ENCODE peak calls at places on chromosomes 12 and 14, in four cellular contexts. L, S, F and Q are unnamed samples.

GRCh38 chr12:130602251-130602650 is 113.8 kb downstream of the RIMBP2 start:
- DNase-seq in L (no peak), F (no peak), S (no peak), Q (no peak)

GRCh38 chr14:49982522-49982951 is 89.7 kb downstream of the ARF6 start:
- DNase-seq in S (no peak), F (no peak), L (no peak), Q (no peak)

GRCh38 chr14:49687942-49688700 is at the start of gene POLE2:
- DNase-seq in F (peak; percentile 86), S (peak; percentile 64), L (peak; percentile 23), Q (peak; percentile 67)

GRCh38 chr12:604956-605355 is 58.3 kb downstream of the NINJ2 start:
- DNase-seq in S (no peak), L (no peak), F (no peak), Q (no peak)

GRCh38 chr12:130220361-130220760 is 58.1 kb downstream of the FZD10 start:
- DNase-seq in F (no peak), S (no peak), L (no peak), Q (no peak)

GRCh38 chr14:33194551-33194950 is 255.9 kb downstream of the NPAS3 start:
- DNase-seq in S (no peak), F (no peak), L (no peak), Q (no peak)

GRCh38 chr12:77167801-77168200 is 102.4 kb upstream of the E2F7 start:
- DNase-seq in S (no peak), F (no peak), L (no peak), Q (no peak)

GRCh38 chr12:101042211-101042610 is 167.8 kb downstream of the SLC5A8 start:
- DNase-seq in S (no peak), F (no peak), L (no peak), Q (no peak)

GRCh38 chr12:44433647-44434046 is 442.5 kb downstream of the NELL2 start:
- DNase-seq in S (no peak), L (no peak), F (no peak), Q (no peak)

GRCh38 chr12:121568971-121569808 is 11.6 kb downstream of the KDM2B start:
- DNase-seq in F (peak; percentile 55), S (no peak), L (no peak), Q (no peak)

GRCh38 chr14:105107351-105107750 is 42.1 kb upstream of the GPR132 start:
- DNase-seq in L (no peak), F (no peak), S (no peak), Q (no peak)

GRCh38 chr12:52041695-52042123 is 9.5 kb upstream of the NR4A1 start:
- DNase-seq in S (no peak), L (no peak), F (peak; percentile 83), Q (no peak)

GRCh38 chr14:77305696-77306095 is 15.0 kb downstream of the POMT2 start:
- DNase-seq in S (no peak), F (no peak), L (no peak), Q (no peak)

GRCh38 chr14:105146181-105146975 is 22.2 kb downstream of the JAG2 start:
- DNase-seq in F (peak; percentile 20), S (no peak), L (no peak), Q (no peak)

GRCh38 chr12:42396473-42397259 is 70.7 kb downstream of the PPHLN1 start:
- DNase-seq in F (no peak), L (no peak), S (no peak), Q (no peak)

GRCh38 chr12:64110864-64111263 is 111.2 kb downstream of the KICS2 start:
- DNase-seq in F (no peak), L (no peak), S (no peak), Q (no peak)

GRCh38 chr12:124392991-124393790 is 98.3 kb downstream of the RFLNA start:
- DNase-seq in F (peak; percentile 95), L (no peak), S (no peak), Q (no peak)

GRCh38 chr12:98369601-98370000 is 145.8 kb upstream of the TMPO start:
- DNase-seq in S (no peak), L (no peak), F (no peak), Q (no peak)

GRCh38 chr12:107845226-107845979 is 70.9 kb downstream of the ASCL4 start:
- DNase-seq in L (no peak), S (no peak), F (no peak), Q (no peak)

GRCh38 chr14:62084020-62084419 is 321.8 kb downstream of the SNAPC1 start:
- DNase-seq in F (no peak), L (no peak), S (no peak), Q (no peak)

GRCh38 chr12:4069046-4070010 is 196.1 kb upstream of the PARP11 start:
- DNase-seq in S (no peak), L (no peak), F (no peak), Q (no peak)

GRCh38 chr12:26361964-26362363 is 166.6 kb downstream of the SSPN start:
- DNase-seq in F (no peak), L (no peak), S (no peak), Q (no peak)